ENCODE peak calls at places on chromosomes 1 and 21, in six cellular contexts. One of them, this sample, is unnamed.

GRCh38 chr1:226123591-226124471 is 61.3 kb downstream of the H3-3A start:
- DNase-seq in A549: no peak
- DNase-seq in HCT116: no peak
- DNase-seq in ovary: peak
- DNase-seq in heart left ventricle: no peak
- DNase-seq in lower leg skin: peak
- DNase-seq in this sample: peak

GRCh38 chr1:191026828-191027227 is 549.2 kb upstream of the BRINP3 start:
- DNase-seq in A549: no peak
- DNase-seq in HCT116: no peak
- DNase-seq in ovary: no peak
- DNase-seq in heart left ventricle: no peak
- DNase-seq in lower leg skin: peak
- DNase-seq in this sample: no peak

GRCh38 chr1:245807954-245808719 is 653.4 kb downstream of the KIF26B start:
- DNase-seq in A549: no peak
- DNase-seq in HCT116: no peak
- DNase-seq in ovary: no peak
- DNase-seq in heart left ventricle: no peak
- DNase-seq in lower leg skin: no peak
- DNase-seq in this sample: no peak

GRCh38 chr1:147201276-147201675 is 23.9 kb downstream of the FMO5 start:
- DNase-seq in A549: no peak
- DNase-seq in HCT116: no peak
- DNase-seq in ovary: no peak
- DNase-seq in heart left ventricle: no peak
- DNase-seq in lower leg skin: no peak
- DNase-seq in this sample: no peak

GRCh38 chr1:176543360-176544136 is 80.6 kb downstream of the PAPPA2 start:
- DNase-seq in A549: no peak
- DNase-seq in HCT116: no peak
- DNase-seq in ovary: no peak
- DNase-seq in heart left ventricle: no peak
- DNase-seq in lower leg skin: no peak
- DNase-seq in this sample: no peak

GRCh38 chr1:92536593-92537332 is 50.0 kb upstream of the GFI1 start:
- DNase-seq in A549: no peak
- DNase-seq in HCT116: no peak
- DNase-seq in ovary: no peak
- DNase-seq in heart left ventricle: no peak
- DNase-seq in lower leg skin: no peak
- DNase-seq in this sample: no peak

GRCh38 chr1:229227298-229227919 is 43.5 kb upstream of the RAB4A start:
- DNase-seq in A549: peak
- DNase-seq in HCT116: peak
- DNase-seq in ovary: peak
- DNase-seq in heart left ventricle: peak
- DNase-seq in lower leg skin: peak
- DNase-seq in this sample: peak

GRCh38 chr21:36385233-36385908 is at the start of gene CHAF1B:
- DNase-seq in A549: peak
- DNase-seq in HCT116: peak
- DNase-seq in ovary: peak
- DNase-seq in heart left ventricle: peak
- DNase-seq in lower leg skin: peak
- DNase-seq in this sample: peak

GRCh38 chr1:160538985-160539651 is 16.1 kb upstream of the SLAMF6 start:
- DNase-seq in A549: no peak
- DNase-seq in HCT116: no peak
- DNase-seq in ovary: no peak
- DNase-seq in heart left ventricle: no peak
- DNase-seq in lower leg skin: no peak
- DNase-seq in this sample: no peak

GRCh38 chr1:81547912-81548303 is 252.8 kb upstream of the ADGRL2 start:
- DNase-seq in A549: no peak
- DNase-seq in HCT116: no peak
- DNase-seq in ovary: no peak
- DNase-seq in heart left ventricle: no peak
- DNase-seq in lower leg skin: no peak
- DNase-seq in this sample: no peak

GRCh38 chr21:14968029-14968428 is 96.8 kb downstream of the NRIP1 start:
- DNase-seq in A549: no peak
- DNase-seq in HCT116: no peak
- DNase-seq in ovary: no peak
- DNase-seq in heart left ventricle: no peak
- DNase-seq in lower leg skin: no peak
- DNase-seq in this sample: no peak

GRCh38 chr1:97042551-97042950 is 321.0 kb downstream of the PTBP2 start:
- DNase-seq in A549: no peak
- DNase-seq in HCT116: no peak
- DNase-seq in ovary: no peak
- DNase-seq in heart left ventricle: no peak
- DNase-seq in lower leg skin: no peak
- DNase-seq in this sample: no peak

GRCh38 chr21:10425856-10426255 is 95.5 kb upstream of the TPTE start:
- DNase-seq in A549: no peak
- DNase-seq in HCT116: no peak
- DNase-seq in ovary: no peak
- DNase-seq in heart left ventricle: no peak
- DNase-seq in lower leg skin: no peak
- DNase-seq in this sample: no peak

GRCh38 chr21:46661211-46661625 is 25.7 kb downstream of the PRMT2 start:
- DNase-seq in A549: no peak
- DNase-seq in HCT116: no peak
- DNase-seq in ovary: peak
- DNase-seq in heart left ventricle: peak
- DNase-seq in lower leg skin: no peak
- DNase-seq in this sample: no peak

DNA sequence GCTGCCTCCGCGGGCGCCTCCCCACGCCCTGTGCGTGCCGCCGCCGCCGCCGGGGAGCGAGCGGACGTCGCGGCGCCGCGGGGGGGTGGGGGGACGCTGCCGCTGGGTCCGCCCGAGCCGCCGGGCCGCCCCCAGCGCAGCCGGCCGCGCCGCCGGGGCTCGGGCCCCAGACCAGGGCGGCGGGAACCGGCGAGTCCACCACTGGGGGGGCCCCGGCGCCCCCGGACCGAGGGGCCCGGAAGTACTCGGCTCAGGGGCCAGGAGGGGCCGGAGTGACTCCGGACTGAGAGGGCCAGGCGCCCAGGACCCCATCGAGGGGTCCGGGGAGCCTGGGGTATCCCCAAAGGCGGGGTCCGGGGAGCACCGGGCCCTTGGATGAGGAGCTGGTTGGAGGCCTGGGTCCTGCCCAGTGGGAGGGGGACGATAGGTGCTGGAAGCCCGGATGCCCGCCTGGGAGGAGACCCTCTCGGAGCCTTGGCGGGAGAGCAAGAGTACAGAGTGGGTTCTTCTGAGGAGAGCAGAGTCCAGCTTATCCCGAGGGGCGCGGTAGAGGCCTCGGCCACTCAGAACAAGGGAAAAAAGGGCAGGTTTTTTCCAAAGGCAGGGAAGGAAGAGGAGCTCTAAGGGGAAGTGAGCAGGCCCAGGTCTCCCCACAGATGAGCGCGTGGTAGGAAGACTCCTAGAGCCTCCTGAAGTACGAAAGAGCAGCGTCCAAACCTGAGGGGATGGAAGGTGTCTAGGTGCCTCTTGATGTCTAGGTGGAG is 554 bp downstream of the GMEB1 start:
- DNase-seq in A549: peak
- DNase-seq in HCT116: peak
- DNase-seq in ovary: peak
- DNase-seq in heart left ventricle: peak
- DNase-seq in lower leg skin: peak
- DNase-seq in this sample: peak
- TF ChIP-seq POLR2A in A549: no peak
- TF ChIP-seq POLR2A in HCT116: no peak
- TF ChIP-seq POLR2A in ovary: no peak
- TF ChIP-seq POLR2A in heart left ventricle: no peak
- TF ChIP-seq POLR2A in lower leg skin: no peak
- TF ChIP-seq POLR2A in this sample: peak

DNA sequence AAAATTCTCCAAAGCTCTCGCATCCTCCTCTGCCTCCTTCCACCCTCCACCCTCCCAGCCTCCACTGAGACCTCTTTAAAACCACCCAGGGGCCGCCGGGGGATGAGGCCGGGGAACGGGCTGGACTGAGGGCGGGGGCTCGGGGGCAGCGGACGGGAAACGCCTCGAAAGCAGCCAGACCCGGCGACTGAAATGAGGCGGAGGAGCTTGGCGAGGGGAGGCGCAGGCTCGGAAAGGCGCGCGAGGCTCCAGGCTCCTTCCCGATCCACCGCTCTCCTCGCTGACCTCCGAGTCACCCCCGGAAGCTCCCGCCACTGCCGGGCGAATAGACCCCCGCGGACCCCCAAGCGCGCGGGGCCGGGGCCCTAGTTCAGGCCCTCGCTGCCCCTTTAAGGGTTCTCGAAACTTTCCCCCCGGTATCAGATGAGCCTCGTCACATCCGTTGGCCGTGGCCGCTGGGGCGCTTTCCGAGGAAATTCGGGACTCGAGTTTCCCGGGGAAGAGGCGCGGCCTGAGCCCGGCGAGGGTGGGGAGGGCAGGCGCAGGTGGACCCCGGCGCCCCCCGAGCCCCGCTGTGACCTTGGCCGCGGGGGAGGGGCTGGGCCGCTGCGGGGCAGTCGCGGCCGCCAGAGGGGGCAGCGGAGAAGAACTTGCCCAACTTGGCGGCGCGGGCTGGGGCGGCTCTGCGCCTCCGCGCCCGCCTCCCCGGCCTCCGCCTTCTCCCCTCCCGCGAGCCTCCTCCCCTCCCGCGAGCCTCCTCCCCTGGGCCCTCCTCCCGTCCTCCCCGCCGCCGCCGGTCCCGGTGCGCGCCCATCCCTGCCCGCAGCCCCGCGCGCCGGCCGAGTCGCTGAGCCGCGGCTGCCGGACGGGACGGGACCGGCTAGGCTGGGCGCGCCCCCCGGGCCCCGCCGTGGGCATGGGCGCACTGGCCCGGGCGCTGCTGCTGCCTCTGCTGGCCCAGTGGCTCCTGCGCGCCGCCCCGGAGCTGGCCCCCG is at the start of gene BACE2:
- DNase-seq in A549: peak
- DNase-seq in HCT116: no peak
- DNase-seq in ovary: peak
- DNase-seq in heart left ventricle: peak
- DNase-seq in lower leg skin: peak
- DNase-seq in this sample: peak
- TF ChIP-seq POLR2A in A549: no peak
- TF ChIP-seq POLR2A in HCT116: no peak
- TF ChIP-seq POLR2A in ovary: peak
- TF ChIP-seq POLR2A in heart left ventricle: no peak
- TF ChIP-seq POLR2A in lower leg skin: peak
- TF ChIP-seq POLR2A in this sample: peak

GRCh38 chr1:55214903-55215193 is 316 bp downstream of the USP24 start:
- DNase-seq in A549: no peak
- DNase-seq in HCT116: no peak
- DNase-seq in ovary: no peak
- DNase-seq in heart left ventricle: peak
- DNase-seq in lower leg skin: peak
- DNase-seq in this sample: peak

GRCh38 chr1:55216078-55216477 is 914 bp upstream of the USP24 start:
- DNase-seq in A549: no peak
- DNase-seq in HCT116: no peak
- DNase-seq in ovary: no peak
- DNase-seq in heart left ventricle: no peak
- DNase-seq in lower leg skin: no peak
- DNase-seq in this sample: no peak

GRCh38 chr1:55213885-55214213 is 1.3 kb downstream of the USP24 start:
- DNase-seq in A549: no peak
- DNase-seq in HCT116: no peak
- DNase-seq in ovary: no peak
- DNase-seq in heart left ventricle: no peak
- DNase-seq in lower leg skin: no peak
- DNase-seq in this sample: no peak

GRCh38 chr1:55214214-55214902 is 806 bp downstream of the USP24 start:
- DNase-seq in A549: peak
- DNase-seq in HCT116: no peak
- DNase-seq in ovary: peak
- DNase-seq in heart left ventricle: peak
- DNase-seq in lower leg skin: peak
- DNase-seq in this sample: no peak

GRCh38 chr1:55215194-55216021 is at the start of gene USP24:
- DNase-seq in A549: peak
- DNase-seq in HCT116: peak
- DNase-seq in ovary: peak
- DNase-seq in heart left ventricle: peak
- DNase-seq in lower leg skin: peak
- DNase-seq in this sample: peak
- TF ChIP-seq POLR2A in A549: peak
- TF ChIP-seq POLR2A in HCT116: peak
- TF ChIP-seq POLR2A in ovary: peak
- TF ChIP-seq POLR2A in heart left ventricle: no peak
- TF ChIP-seq POLR2A in lower leg skin: peak
- TF ChIP-seq POLR2A in this sample: peak

GRCh38 chr21:34071683-34072082 is 1.7 kb upstream of the MRPS6 start:
- DNase-seq in A549: no peak
- DNase-seq in HCT116: no peak
- DNase-seq in ovary: no peak
- DNase-seq in heart left ventricle: no peak
- DNase-seq in lower leg skin: no peak
- DNase-seq in this sample: no peak

GRCh38 chr21:34074283-34075098 is 1.1 kb downstream of the MRPS6 start:
- DNase-seq in A549: no peak
- DNase-seq in HCT116: no peak
- DNase-seq in ovary: peak
- DNase-seq in heart left ventricle: no peak
- DNase-seq in lower leg skin: no peak
- DNase-seq in this sample: no peak

GRCh38 chr21:34072145-34073031 is 990 bp upstream of the MRPS6 start:
- DNase-seq in A549: no peak
- DNase-seq in HCT116: no peak
- DNase-seq in ovary: peak
- DNase-seq in heart left ventricle: no peak
- DNase-seq in lower leg skin: peak
- DNase-seq in this sample: no peak

GRCh38 chr21:34073749-34074282 is 438 bp downstream of the MRPS6 start:
- DNase-seq in A549: no peak
- DNase-seq in HCT116: no peak
- DNase-seq in ovary: peak
- DNase-seq in heart left ventricle: peak
- DNase-seq in lower leg skin: peak
- DNase-seq in this sample: peak

GRCh38 chr21:34073032-34073748 is at the start of the genes MRPS6 and SLC5A3:
- DNase-seq in A549: peak
- DNase-seq in HCT116: peak
- DNase-seq in ovary: peak
- DNase-seq in heart left ventricle: peak
- DNase-seq in lower leg skin: peak
- DNase-seq in this sample: peak
- TF ChIP-seq POLR2A in A549: peak
- TF ChIP-seq POLR2A in HCT116: peak
- TF ChIP-seq POLR2A in ovary: peak
- TF ChIP-seq POLR2A in heart left ventricle: no peak
- TF ChIP-seq POLR2A in lower leg skin: peak
- TF ChIP-seq POLR2A in this sample: peak

This sample was measured in H54.